ENCODE peak calls at places on chromosomes 3 and 15, in six cellular contexts. R is SK-N-SH, D is testis, U is bronchial epithelial cell, L is heart right ventricle, B is lower leg skin. G is an unnamed sample.

GRCh38 chr3:61996351-61996750 is 377.0 kb downstream of the FEZF2 start:
- DNase-seq in R (no peak), D (no peak), U (peak), L (no peak), B (no peak), G (no peak)

GRCh38 chr3:188170461-188171459 is 16.8 kb downstream of the LPP start:
- DNase-seq in R (no peak), D (no peak), U (peak), L (no peak), B (no peak), G (no peak)

GRCh38 chr3:14405120-14405885 is 2.9 kb downstream of the SLC6A6 start:
- DNase-seq in R (no peak), D (no peak), U (no peak), L (no peak), B (no peak), G (no peak)

GRCh38 chr15:78681306-78682012 is 40.4 kb upstream of the CHRNB4 start:
- DNase-seq in R (peak), D (no peak), U (no peak), L (no peak), B (no peak), G (no peak)

GRCh38 chr15:76330281-76330680 is 6.3 kb upstream of the ISL2 start:
- DNase-seq in R (peak), D (peak), U (peak), L (peak), B (peak), G (no peak)

GRCh38 chr3:134093906-134094305 is 64.2 kb upstream of the SLCO2A1 start:
- DNase-seq in R (no peak), D (no peak), U (no peak), L (no peak), B (no peak), G (no peak)

GRCh38 chr15:83850015-83850414 is 196.1 kb downstream of the ADAMTSL3 start:
- DNase-seq in R (no peak), D (peak), U (no peak), L (no peak), B (no peak), G (no peak)

GRCh38 chr3:169362872-169363271 is 300.6 kb downstream of the MECOM start:
- DNase-seq in R (no peak), D (no peak), U (no peak), L (no peak), B (no peak), G (no peak)

GRCh38 chr3:24688446-24689148 is 193.9 kb upstream of the THRB start:
- DNase-seq in R (no peak), D (no peak), U (peak), L (no peak), B (no peak), G (no peak)

DNA sequence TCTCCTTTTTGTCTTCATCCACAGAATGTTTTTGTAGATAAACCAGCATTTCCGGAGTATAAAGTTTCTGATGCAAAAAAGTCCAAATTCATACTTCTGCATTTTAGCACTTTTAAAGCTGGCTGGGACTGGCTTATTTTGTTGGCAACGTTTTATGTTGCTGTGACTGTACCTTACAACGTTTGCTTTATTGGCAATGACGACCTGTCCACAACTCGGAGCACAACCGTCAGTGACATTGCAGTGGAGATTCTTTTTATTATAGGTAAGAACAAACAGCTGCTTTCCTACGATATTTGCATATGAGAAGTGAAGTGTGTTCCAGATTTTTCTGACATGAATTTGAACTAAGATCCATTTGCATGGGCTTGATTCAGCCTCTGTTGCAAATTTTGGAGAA is 199.4 kb downstream of the KCNH8 start:
- DNase-seq in R (no peak), D (no peak), U (no peak), L (no peak), B (no peak), G (no peak)
- H3K4me3 ChIP-seq in R (no peak), D (no peak), U (no peak), L (no peak), B (no peak), G (no peak)

GRCh38 chr3:10204921-10205320 is 40.2 kb downstream of the IRAK2 start:
- DNase-seq in R (no peak), D (no peak), U (no peak), L (no peak), B (no peak), G (no peak)

GRCh38 chr3:10206166-10206511 is 41.4 kb downstream of the IRAK2 start:
- DNase-seq in R (peak), D (no peak), U (no peak), L (no peak), B (no peak), G (no peak)

DNA sequence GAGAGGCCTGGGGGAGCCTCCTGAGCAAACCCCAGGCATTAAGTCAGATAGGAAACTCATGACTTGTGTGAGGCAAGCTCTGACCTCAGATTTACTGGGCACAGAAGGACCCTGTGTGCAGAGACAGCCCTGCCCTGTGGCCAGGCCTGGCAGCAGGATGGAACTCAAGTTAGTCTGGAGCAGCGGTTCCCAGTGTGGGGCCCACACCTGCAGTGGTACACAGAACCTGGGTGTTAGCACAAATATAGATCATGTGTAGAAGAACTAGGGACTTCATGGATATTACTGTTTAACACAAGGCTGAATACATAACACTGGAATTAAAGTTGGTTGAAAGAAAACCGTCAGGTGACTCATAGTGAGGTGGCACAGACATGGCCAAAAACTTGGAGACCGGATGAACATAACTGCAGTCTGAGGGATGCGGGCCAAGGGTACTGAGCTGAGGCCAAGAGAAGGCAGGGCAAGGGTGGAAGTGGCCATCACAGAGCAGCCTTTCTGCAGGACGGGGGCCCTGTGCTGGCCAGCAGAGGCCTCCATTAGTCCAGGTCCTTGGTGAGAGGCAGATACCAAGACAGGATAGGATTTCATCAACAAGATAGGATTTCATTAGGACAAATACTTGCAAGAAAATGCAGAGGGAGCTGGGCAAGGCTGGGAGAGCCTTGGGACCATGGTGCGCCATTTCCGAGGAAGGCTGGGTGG is 40.9 kb downstream of the IRAK2 start:
- DNase-seq in R (no peak), D (no peak), U (peak), L (no peak), B (no peak), G (peak)
- TF ChIP-seq CTCF in R (no peak), D (no peak), U (no peak), L (no peak), B (no peak), G (no peak)

GRCh38 chr3:20076296-20076997 is 36.2 kb downstream of the KAT2B start:
- DNase-seq in R (no peak), D (no peak), U (no peak), L (no peak), B (no peak), G (no peak)

GRCh38 chr3:20077054-20077453 is 36.8 kb downstream of the KAT2B start:
- DNase-seq in R (no peak), D (no peak), U (no peak), L (no peak), B (no peak), G (no peak)

GRCh38 chr3:20073683-20074082 is 33.4 kb downstream of the KAT2B start:
- DNase-seq in R (no peak), D (no peak), U (peak), L (no peak), B (no peak), G (no peak)

GRCh38 chr3:20074226-20075063 is 34.2 kb downstream of the KAT2B start:
- DNase-seq in R (no peak), D (no peak), U (peak), L (no peak), B (no peak), G (no peak)

GRCh38 chr3:20075197-20075596 is 35.0 kb downstream of the KAT2B start:
- DNase-seq in R (no peak), D (no peak), U (no peak), L (no peak), B (no peak), G (no peak)
- H3K4me3 ChIP-seq in R (no peak), D (no peak), U (no peak), L (no peak), B (no peak), G (no peak)

GRCh38 chr3:141385386-141386079 is 17.2 kb downstream of the ZBTB38 start:
- DNase-seq in R (no peak), D (no peak), U (no peak), L (no peak), B (no peak), G (no peak)

GRCh38 chr3:141384575-141384974 is 16.3 kb downstream of the ZBTB38 start:
- DNase-seq in R (no peak), D (no peak), U (no peak), L (no peak), B (no peak), G (no peak)

GRCh38 chr3:141383555-141384129 is 15.3 kb downstream of the ZBTB38 start:
- DNase-seq in R (no peak), D (no peak), U (peak), L (no peak), B (no peak), G (no peak)

GRCh38 chr3:141382571-141382970 is 14.3 kb downstream of the ZBTB38 start:
- DNase-seq in R (no peak), D (no peak), U (no peak), L (no peak), B (no peak), G (no peak)

GRCh38 chr3:141384157-141384556 is 15.9 kb downstream of the ZBTB38 start:
- DNase-seq in R (no peak), D (no peak), U (no peak), L (no peak), B (no peak), G (no peak)
- TF ChIP-seq CTCF in R (no peak), D (no peak), U (no peak), L (no peak), B (no peak), G (no peak)

GRCh38 chr3:18512007-18512406 is 86.9 kb upstream of the SATB1 start:
- DNase-seq in R (no peak), D (no peak), U (no peak), L (no peak), B (no peak), G (no peak)
- H3K4me3 ChIP-seq in R (no peak), D (no peak), U (no peak), L (no peak), B (no peak), G (no peak)

GRCh38 chr3:138270245-138270644 is 59.4 kb downstream of the NME9 start:
- DNase-seq in R (no peak), D (no peak), U (no peak), L (no peak), B (no peak), G (no peak)

GRCh38 chr3:138263104-138263503 is 66.5 kb downstream of the NME9 start:
- DNase-seq in R (no peak), D (no peak), U (no peak), L (no peak), B (no peak), G (no peak)

GRCh38 chr3:138271189-138271794 is 58.4 kb downstream of the NME9 start:
- DNase-seq in R (no peak), D (no peak), U (no peak), L (no peak), B (no peak), G (no peak)

GRCh38 chr3:138265745-138266144 is 63.9 kb downstream of the NME9 start:
- DNase-seq in R (no peak), D (no peak), U (no peak), L (no peak), B (no peak), G (no peak)

GRCh38 chr3:138267083-138267482 is 62.6 kb downstream of the NME9 start:
- DNase-seq in R (no peak), D (no peak), U (no peak), L (no peak), B (no peak), G (no peak)
- TF ChIP-seq CTCF in R (no peak), D (no peak), U (no peak), L (no peak), B (no peak), G (no peak)

DNA sequence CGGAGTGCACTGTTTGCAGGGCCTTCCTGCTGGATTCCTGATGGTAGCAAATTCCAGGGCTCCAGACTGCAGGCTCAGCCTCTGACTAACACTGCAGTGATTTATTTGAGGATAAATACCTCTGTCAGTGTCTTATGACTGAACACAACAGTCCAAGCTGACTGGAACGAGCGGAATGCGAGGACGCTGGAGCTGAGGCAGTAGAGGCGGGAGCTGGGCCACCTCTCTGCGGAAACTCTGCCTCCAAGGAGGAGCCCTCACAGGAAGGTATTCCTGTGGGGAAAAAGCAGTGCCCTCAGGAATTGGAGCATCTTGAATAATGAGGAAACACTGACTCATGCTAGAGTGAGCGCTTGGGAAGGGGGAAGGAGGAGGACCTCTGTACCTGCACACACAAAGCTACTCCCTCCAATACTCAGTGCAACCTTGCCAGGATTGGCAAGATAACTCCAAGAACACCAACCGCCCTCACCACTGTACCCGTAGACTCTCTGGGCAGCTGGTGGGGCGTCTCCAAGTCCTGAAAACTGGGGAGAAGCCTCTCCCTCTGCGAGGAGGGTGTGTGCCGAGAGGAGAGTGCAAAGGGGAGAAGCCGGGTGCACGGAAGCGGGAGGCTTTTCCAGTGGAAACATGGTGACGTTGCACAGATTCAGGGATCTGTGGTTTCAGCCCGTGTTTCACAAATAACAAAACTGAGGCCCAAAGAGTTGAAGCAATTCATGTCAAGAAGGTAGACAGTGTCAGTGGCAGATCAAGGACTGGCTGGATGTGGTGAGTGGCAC is 43.0 kb downstream of the VGLL4 start:
- DNase-seq in R (no peak), D (peak), U (peak), L (peak), B (peak), G (peak)
- H3K4me3 ChIP-seq in R (no peak), D (no peak), U (no peak), L (no peak), B (no peak), G (no peak)

G was measured in BJ.